ENCODE peak calls at places on chromosomes 1 and 21, in six cellular contexts. O is mesothelial cell of epicardium; Y is dorsolateral prefrontal cortex; I is naive thymus-derived CD8-positive, alpha-beta T cell; X is SK-N-DZ; B is brain microvascular endothelial cell. Q is an unnamed sample.

GRCh38 chr1:34164510-34165381 is at the start of gene CSMD2:
- DNase-seq in Y (peak), X (no peak), I (no peak), O (no peak), B (peak), Q (peak)

GRCh38 chr1:6454856-6455751 is 10.9 kb downstream of the TNFRSF25 start:
- DNase-seq in I (no peak), O (no peak), X (no peak), B (no peak), Y (no peak), Q (no peak)

GRCh38 chr1:33298623-33299277 is 22.1 kb downstream of the A3GALT2 start:
- DNase-seq in I (peak), O (no peak), B (peak), Y (peak), X (peak), Q (no peak)

GRCh38 chr21:33854604-33855003 is 61.0 kb downstream of the ATP5PO start:
- DNase-seq in Y (no peak), B (no peak), X (no peak), O (no peak), I (no peak), Q (no peak)

GRCh38 chr1:183267646-183268431 is 81.8 kb downstream of the LAMC2 start:
- DNase-seq in I (no peak), B (peak), Y (no peak), O (no peak), X (peak), Q (no peak)

GRCh38 chr1:147084273-147085096 is 87.8 kb downstream of the PRKAB2 start:
- DNase-seq in Y (peak), O (no peak), I (peak), B (peak), X (peak), Q (peak)

GRCh38 chr21:42785666-42786427 is 93.5 kb downstream of the WDR4 start:
- DNase-seq in Y (no peak), X (no peak), B (no peak), I (no peak), O (no peak), Q (no peak)

GRCh38 chr1:187788686-187789085 is 959.9 kb downstream of the PLA2G4A start:
- DNase-seq in I (no peak), Y (no peak), B (no peak), X (no peak), O (no peak), Q (no peak)

GRCh38 chr1:170707959-170708666 is 44.2 kb downstream of the PRRX1 start:
- DNase-seq in B (peak), O (no peak), Y (no peak), X (no peak), I (no peak), Q (no peak)

GRCh38 chr1:209354111-209354839 is 229.2 kb upstream of the CAMK1G start:
- DNase-seq in O (peak), X (peak), Y (peak), I (peak), B (peak), Q (peak)

GRCh38 chr1:230048322-230048721 is 18.7 kb upstream of the GALNT2 start:
- DNase-seq in Y (no peak), O (no peak), I (no peak), X (no peak), B (no peak), Q (no peak)

GRCh38 chr1:219113261-219113660 is 60.4 kb upstream of the LYPLAL1 start:
- DNase-seq in Y (no peak), I (no peak), X (no peak), B (no peak), O (no peak), Q (no peak)

GRCh38 chr1:174217787-174218574 is 58.7 kb downstream of the RABGAP1L start:
- DNase-seq in Y (no peak), B (no peak), X (peak), I (no peak), O (no peak), Q (peak)

GRCh38 chr1:24317081-24317480 is 2.1 kb upstream of the GRHL3 start:
- DNase-seq in Y (no peak), X (no peak), B (no peak), I (no peak), O (no peak), Q (no peak)

GRCh38 chr1:172955161-172955821 is 95.5 kb downstream of the TNFSF18 start:
- DNase-seq in X (no peak), B (peak), O (no peak), I (no peak), Y (no peak), Q (no peak)